ENCODE peak calls at places on chromosomes 2 and 18, in eight cellular contexts. F is stimulated activated CD4-positive, alpha-beta T cell treated with anti-CD3 and anti-CD28 coated beads, Interleukin-15, amount 100 ng/mL, for 1 hour; I is NCI-H1694 treated with DMSO at 0.1 percent for 48 hours; G is posterior cingulate gyrus; P is GM13977; T is astrocyte of the hippocampus; B is hypothalamus; E is CD8-positive, alpha-beta memory T cell. S is an unnamed sample.

GRCh38 chr2:74149249-74149530 is 1.5 kb upstream of the BOLA3 start:
- DNase-seq in F (no peak), I (no peak), G (no peak), P (no peak), T (no peak), B (no peak), E (no peak), S (no peak)

GRCh38 chr2:233901884-233902283 is 15.3 kb upstream of the TRPM8 start:
- DNase-seq in F (no peak), I (no peak), G (no peak), P (no peak), T (no peak), B (no peak), E (no peak), S (no peak)

GRCh38 chr2:212414699-212415309 is 123.8 kb downstream of the ERBB4 start:
- DNase-seq in F (no peak), I (no peak), G (no peak), P (no peak), T (peak), B (no peak), E (no peak), S (no peak)

GRCh38 chr2:127646487-127647241 is 711 bp downstream of the GPR17 start:
- DNase-seq in F (no peak), I (no peak), G (no peak), P (no peak), T (no peak), B (no peak), E (peak), S (no peak)

GRCh38 chr2:136225950-136226835 is 108.2 kb upstream of the CXCR4 start:
- DNase-seq in F (no peak), I (no peak), G (no peak), P (no peak), T (no peak), B (no peak), E (peak), S (peak)

GRCh38 chr2:191740016-191740419 is 62.1 kb downstream of the NABP1 start:
- DNase-seq in F (no peak), I (no peak), G (no peak), P (peak), T (peak), B (no peak), E (peak), S (no peak)

GRCh38 chr2:217552081-217552480 is 450.7 kb downstream of the TNS1 start:
- DNase-seq in F (no peak), I (no peak), G (no peak), P (no peak), T (no peak), B (no peak), E (no peak), S (no peak)

GRCh38 chr2:147374410-147374811 is 470.4 kb upstream of the ACVR2A start:
- DNase-seq in F (no peak), I (no peak), G (no peak), P (no peak), T (peak), B (no peak), E (no peak), S (no peak)

GRCh38 chr2:6744037-6744436 is 121.7 kb downstream of the CMPK2 start:
- DNase-seq in F (no peak), I (no peak), G (no peak), P (no peak), T (no peak), B (no peak), E (no peak), S (no peak)

GRCh38 chr2:39470580-39470979 is 33.5 kb upstream of the MAP4K3 start:
- DNase-seq in F (no peak), I (no peak), G (no peak), P (peak), T (no peak), B (no peak), E (no peak), S (no peak)

GRCh38 chr2:200150411-200151086 is 155.9 kb upstream of the SPATS2L start:
- DNase-seq in F (no peak), I (no peak), G (no peak), P (no peak), T (no peak), B (no peak), E (no peak), S (no peak)

GRCh38 chr2:60495226-60495625 is 58.2 kb downstream of the BCL11A start:
- DNase-seq in F (no peak), I (no peak), G (no peak), P (no peak), T (no peak), B (no peak), E (no peak), S (no peak)

GRCh38 chr18:76679877-76680276 is 142.5 kb upstream of the ZNF236 start:
- DNase-seq in F (no peak), I (no peak), G (no peak), P (no peak), T (no peak), B (no peak), E (no peak), S (no peak)

GRCh38 chr2:201233192-201234166 is 26.9 kb upstream of the CASP8 start:
- DNase-seq in F (peak), I (no peak), G (no peak), P (peak), T (no peak), B (no peak), E (peak), S (peak)

GRCh38 chr2:74261204-74261864 is 62.9 kb downstream of the MTHFD2 start:
- DNase-seq in F (no peak), I (peak), G (no peak), P (no peak), T (peak), B (peak), E (no peak), S (no peak)

GRCh38 chr2:105756435-105756834 is 11.7 kb downstream of the NCK2 start:
- DNase-seq in F (no peak), I (no peak), G (no peak), P (no peak), T (no peak), B (no peak), E (no peak), S (no peak)

GRCh38 chr2:48482774-48483173 is 47.2 kb upstream of the STON1 start:
- DNase-seq in F (no peak), I (peak), G (no peak), P (no peak), T (peak), B (peak), E (no peak), S (no peak)

GRCh38 chr2:42959993-42960834 is 167.8 kb upstream of the HAAO start:
- DNase-seq in F (no peak), I (no peak), G (no peak), P (no peak), T (no peak), B (no peak), E (no peak), S (no peak)

GRCh38 chr2:19607931-19608762 is 249.7 kb upstream of the OSR1 start:
- DNase-seq in F (no peak), I (peak), G (no peak), P (no peak), T (peak), B (no peak), E (no peak), S (no peak)

GRCh38 chr2:173997779-173998178 is 32.6 kb upstream of the SP3 start:
- DNase-seq in F (no peak), I (peak), G (no peak), P (no peak), T (peak), B (no peak), E (no peak), S (no peak)

GRCh38 chr2:23363831-23364230 is 21.1 kb upstream of the KLHL29 start:
- DNase-seq in F (no peak), I (no peak), G (no peak), P (no peak), T (no peak), B (no peak), E (no peak), S (no peak)

GRCh38 chr2:239368906-239369584 is 31.8 kb downstream of the HDAC4 start:
- DNase-seq in F (no peak), I (no peak), G (no peak), P (no peak), T (no peak), B (no peak), E (peak), S (no peak)

GRCh38 chr2:234691226-234691600 is 194.3 kb upstream of the ARL4C start:
- DNase-seq in F (no peak), I (no peak), G (no peak), P (no peak), T (no peak), B (no peak), E (no peak), S (no peak)

S was measured in T-cell.